ENCODE peak calls at places on chromosomes 13 and 19, in ten cellular contexts. One of them, this sample, is unnamed.

GRCh38 chr13:37131092-37131491 is 25.6 kb upstream of the CSNK1A1L start:
- DNase-seq in heart left ventricle: no peak
- DNase-seq in breast epithelium: no peak
- DNase-seq in suprapubic skin: no peak
- DNase-seq in vagina: no peak
- DNase-seq in tibial nerve: no peak
- DNase-seq in IMR-90: no peak
- DNase-seq in ovary: no peak
- DNase-seq in HCT116: no peak
- DNase-seq in A549: no peak
- DNase-seq in this sample: no peak

GRCh38 chr19:31274266-31274963 is 74.8 kb downstream of the TSHZ3 start:
- DNase-seq in heart left ventricle: no peak
- DNase-seq in breast epithelium: no peak
- DNase-seq in suprapubic skin: no peak
- DNase-seq in vagina: no peak
- DNase-seq in tibial nerve: no peak
- DNase-seq in IMR-90: no peak
- DNase-seq in ovary: no peak
- DNase-seq in HCT116: no peak
- DNase-seq in A549: no peak
- DNase-seq in this sample: no peak

GRCh38 chr19:35021016-35021415 is 9.3 kb upstream of the SCN1B start:
- DNase-seq in heart left ventricle: no peak
- DNase-seq in breast epithelium: no peak
- DNase-seq in suprapubic skin: no peak
- DNase-seq in vagina: no peak
- DNase-seq in tibial nerve: no peak
- DNase-seq in IMR-90: no peak
- DNase-seq in ovary: no peak
- DNase-seq in HCT116: no peak
- DNase-seq in A549: no peak
- DNase-seq in this sample: no peak

GRCh38 chr19:17779281-17779930 is 15.5 kb upstream of the B3GNT3 start:
- DNase-seq in heart left ventricle: peak; percentile 65
- DNase-seq in breast epithelium: no peak
- DNase-seq in suprapubic skin: no peak
- DNase-seq in vagina: no peak
- DNase-seq in tibial nerve: peak; percentile 52
- DNase-seq in IMR-90: peak; percentile 15
- DNase-seq in ovary: peak; percentile 43
- DNase-seq in HCT116: peak; percentile 93
- DNase-seq in A549: peak; percentile 90
- DNase-seq in this sample: peak; percentile 55

GRCh38 chr13:27964741-27965323 is 4.3 kb downstream of the CDX2 start:
- DNase-seq in heart left ventricle: no peak
- DNase-seq in breast epithelium: no peak
- DNase-seq in suprapubic skin: no peak
- DNase-seq in vagina: no peak
- DNase-seq in tibial nerve: no peak
- DNase-seq in IMR-90: no peak
- DNase-seq in ovary: no peak
- DNase-seq in HCT116: no peak
- DNase-seq in A549: no peak
- DNase-seq in this sample: no peak

GRCh38 chr13:43266953-43267615 is 243.7 kb downstream of the DNAJC15 start:
- DNase-seq in heart left ventricle: no peak
- DNase-seq in breast epithelium: no peak
- DNase-seq in suprapubic skin: no peak
- DNase-seq in vagina: no peak
- DNase-seq in tibial nerve: no peak
- DNase-seq in IMR-90: no peak
- DNase-seq in ovary: no peak
- DNase-seq in HCT116: no peak
- DNase-seq in A549: no peak
- DNase-seq in this sample: no peak

GRCh38 chr19:1079566-1080111 is 12.7 kb downstream of the ARHGAP45 start:
- DNase-seq in heart left ventricle: peak; percentile 63
- DNase-seq in breast epithelium: no peak
- DNase-seq in suprapubic skin: no peak
- DNase-seq in vagina: no peak
- DNase-seq in tibial nerve: no peak
- DNase-seq in IMR-90: no peak
- DNase-seq in ovary: peak; percentile 24
- DNase-seq in HCT116: no peak
- DNase-seq in A549: no peak
- DNase-seq in this sample: no peak

GRCh38 chr13:99686157-99686572 is 184.9 kb downstream of the TM9SF2 start:
- DNase-seq in heart left ventricle: no peak
- DNase-seq in breast epithelium: no peak
- DNase-seq in suprapubic skin: no peak
- DNase-seq in vagina: no peak
- DNase-seq in tibial nerve: no peak
- DNase-seq in IMR-90: peak; percentile 4
- DNase-seq in ovary: no peak
- DNase-seq in HCT116: no peak
- DNase-seq in A549: peak; percentile 9
- DNase-seq in this sample: no peak

GRCh38 chr13:107301724-107302374 is 733.9 kb upstream of the ARGLU1 start:
- DNase-seq in heart left ventricle: no peak
- DNase-seq in breast epithelium: no peak
- DNase-seq in suprapubic skin: no peak
- DNase-seq in vagina: no peak
- DNase-seq in tibial nerve: no peak
- DNase-seq in IMR-90: no peak
- DNase-seq in ovary: no peak
- DNase-seq in HCT116: no peak
- DNase-seq in A549: no peak
- DNase-seq in this sample: no peak

GRCh38 chr13:37602743-37603381 is 4.3 kb upstream of the POSTN start:
- DNase-seq in heart left ventricle: no peak
- DNase-seq in breast epithelium: no peak
- DNase-seq in suprapubic skin: no peak
- DNase-seq in vagina: no peak
- DNase-seq in tibial nerve: no peak
- DNase-seq in IMR-90: peak; percentile 47
- DNase-seq in ovary: no peak
- DNase-seq in HCT116: no peak
- DNase-seq in A549: no peak
- DNase-seq in this sample: no peak

GRCh38 chr19:45406165-45406956 is at the start of gene POLR1G:
- DNase-seq in heart left ventricle: peak; percentile 87
- DNase-seq in breast epithelium: peak; percentile 75
- DNase-seq in suprapubic skin: peak; percentile 91
- DNase-seq in vagina: no peak
- DNase-seq in tibial nerve: peak; percentile 64
- DNase-seq in IMR-90: peak; percentile 75
- DNase-seq in ovary: peak; percentile 80
- DNase-seq in HCT116: peak; percentile 79
- DNase-seq in A549: peak; percentile 92
- DNase-seq in this sample: peak; percentile 95

GRCh38 chr13:113802090-113802531 is 43.1 kb downstream of the TMEM255B start:
- DNase-seq in heart left ventricle: peak; percentile 77
- DNase-seq in breast epithelium: no peak
- DNase-seq in suprapubic skin: peak; percentile 85
- DNase-seq in vagina: no peak
- DNase-seq in tibial nerve: peak; percentile 68
- DNase-seq in IMR-90: peak; percentile 72
- DNase-seq in ovary: peak; percentile 80
- DNase-seq in HCT116: no peak
- DNase-seq in A549: peak; percentile 31
- DNase-seq in this sample: peak; percentile 89

GRCh38 chr13:110028838-110029621 is 242.6 kb upstream of the IRS2 start:
- DNase-seq in heart left ventricle: no peak
- DNase-seq in breast epithelium: no peak
- DNase-seq in suprapubic skin: no peak
- DNase-seq in vagina: no peak
- DNase-seq in tibial nerve: no peak
- DNase-seq in IMR-90: no peak
- DNase-seq in ovary: no peak
- DNase-seq in HCT116: no peak
- DNase-seq in A549: no peak
- DNase-seq in this sample: no peak

GRCh38 chr19:32924200-32924599 is 47.6 kb downstream of the CEP89 start:
- DNase-seq in heart left ventricle: no peak
- DNase-seq in breast epithelium: no peak
- DNase-seq in suprapubic skin: no peak
- DNase-seq in vagina: no peak
- DNase-seq in tibial nerve: no peak
- DNase-seq in IMR-90: peak; percentile 59
- DNase-seq in ovary: no peak
- DNase-seq in HCT116: no peak
- DNase-seq in A549: peak; percentile 58
- DNase-seq in this sample: no peak

GRCh38 chr13:68168448-68168847 is 938.3 kb upstream of the PCDH9 start:
- DNase-seq in heart left ventricle: no peak
- DNase-seq in breast epithelium: no peak
- DNase-seq in suprapubic skin: no peak
- DNase-seq in vagina: no peak
- DNase-seq in tibial nerve: no peak
- DNase-seq in IMR-90: no peak
- DNase-seq in ovary: no peak
- DNase-seq in HCT116: no peak
- DNase-seq in A549: no peak
- DNase-seq in this sample: no peak

GRCh38 chr19:38649305-38650179 is 2.1 kb downstream of the ACTN4 start:
- DNase-seq in heart left ventricle: no peak
- DNase-seq in breast epithelium: peak; percentile 58
- DNase-seq in suprapubic skin: no peak
- DNase-seq in vagina: no peak
- DNase-seq in tibial nerve: no peak
- DNase-seq in IMR-90: no peak
- DNase-seq in ovary: no peak
- DNase-seq in HCT116: no peak
- DNase-seq in A549: peak; percentile 81
- DNase-seq in this sample: no peak
- TF ChIP-seq POLR2A in heart left ventricle: no peak
- TF ChIP-seq POLR2A in breast epithelium: peak; percentile 37
- TF ChIP-seq POLR2A in suprapubic skin: no peak
- TF ChIP-seq POLR2A in vagina: no peak
- TF ChIP-seq POLR2A in tibial nerve: no peak
- TF ChIP-seq POLR2A in IMR-90: no peak
- TF ChIP-seq POLR2A in ovary: no peak
- TF ChIP-seq POLR2A in HCT116: no peak
- TF ChIP-seq POLR2A in A549: no peak
- TF ChIP-seq POLR2A in this sample: no peak

GRCh38 chr19:55601127-55601526 is 1.0 kb downstream of the ZNF524 start:
- DNase-seq in heart left ventricle: no peak
- DNase-seq in breast epithelium: no peak
- DNase-seq in suprapubic skin: no peak
- DNase-seq in vagina: no peak
- DNase-seq in tibial nerve: no peak
- DNase-seq in IMR-90: no peak
- DNase-seq in ovary: no peak
- DNase-seq in HCT116: no peak
- DNase-seq in A549: no peak
- DNase-seq in this sample: no peak

GRCh38 chr19:55602104-55603001 is 2.3 kb downstream of the ZNF524 start:
- DNase-seq in heart left ventricle: no peak
- DNase-seq in breast epithelium: no peak
- DNase-seq in suprapubic skin: no peak
- DNase-seq in vagina: no peak
- DNase-seq in tibial nerve: no peak
- DNase-seq in IMR-90: no peak
- DNase-seq in ovary: peak; percentile 59
- DNase-seq in HCT116: no peak
- DNase-seq in A549: no peak
- DNase-seq in this sample: no peak

GRCh38 chr19:55599468-55600335 is at the start of the genes FIZ1 and ZNF524:
- DNase-seq in heart left ventricle: peak; percentile 98
- DNase-seq in breast epithelium: peak; percentile 99
- DNase-seq in suprapubic skin: peak; percentile 100
- DNase-seq in vagina: peak; percentile 99
- DNase-seq in tibial nerve: peak; percentile 99
- DNase-seq in IMR-90: peak; percentile 98
- DNase-seq in ovary: peak; percentile 99
- DNase-seq in HCT116: peak; percentile 97
- DNase-seq in A549: peak; percentile 99
- DNase-seq in this sample: peak; percentile 98

GRCh38 chr19:55598719-55599467 is 424 bp downstream of the FIZ1 start:
- DNase-seq in heart left ventricle: peak; percentile 96
- DNase-seq in breast epithelium: peak; percentile 91
- DNase-seq in suprapubic skin: peak; percentile 94
- DNase-seq in vagina: peak; percentile 96
- DNase-seq in tibial nerve: peak; percentile 96
- DNase-seq in IMR-90: peak; percentile 96
- DNase-seq in ovary: peak; percentile 98
- DNase-seq in HCT116: peak; percentile 98
- DNase-seq in A549: peak; percentile 99
- DNase-seq in this sample: peak; percentile 91

GRCh38 chr19:55600336-55601028 is 394 bp downstream of the ZNF524 start:
- DNase-seq in heart left ventricle: no peak
- DNase-seq in breast epithelium: no peak
- DNase-seq in suprapubic skin: no peak
- DNase-seq in vagina: no peak
- DNase-seq in tibial nerve: no peak
- DNase-seq in IMR-90: peak; percentile 54
- DNase-seq in ovary: peak; percentile 87
- DNase-seq in HCT116: no peak
- DNase-seq in A549: no peak
- DNase-seq in this sample: peak; percentile 38
- TF ChIP-seq POLR2A in heart left ventricle: no peak
- TF ChIP-seq POLR2A in breast epithelium: no peak
- TF ChIP-seq POLR2A in suprapubic skin: no peak
- TF ChIP-seq POLR2A in vagina: no peak
- TF ChIP-seq POLR2A in tibial nerve: no peak
- TF ChIP-seq POLR2A in IMR-90: no peak
- TF ChIP-seq POLR2A in ovary: peak; percentile 17
- TF ChIP-seq POLR2A in HCT116: no peak
- TF ChIP-seq POLR2A in A549: peak; percentile 20
- TF ChIP-seq POLR2A in this sample: no peak

DNA sequence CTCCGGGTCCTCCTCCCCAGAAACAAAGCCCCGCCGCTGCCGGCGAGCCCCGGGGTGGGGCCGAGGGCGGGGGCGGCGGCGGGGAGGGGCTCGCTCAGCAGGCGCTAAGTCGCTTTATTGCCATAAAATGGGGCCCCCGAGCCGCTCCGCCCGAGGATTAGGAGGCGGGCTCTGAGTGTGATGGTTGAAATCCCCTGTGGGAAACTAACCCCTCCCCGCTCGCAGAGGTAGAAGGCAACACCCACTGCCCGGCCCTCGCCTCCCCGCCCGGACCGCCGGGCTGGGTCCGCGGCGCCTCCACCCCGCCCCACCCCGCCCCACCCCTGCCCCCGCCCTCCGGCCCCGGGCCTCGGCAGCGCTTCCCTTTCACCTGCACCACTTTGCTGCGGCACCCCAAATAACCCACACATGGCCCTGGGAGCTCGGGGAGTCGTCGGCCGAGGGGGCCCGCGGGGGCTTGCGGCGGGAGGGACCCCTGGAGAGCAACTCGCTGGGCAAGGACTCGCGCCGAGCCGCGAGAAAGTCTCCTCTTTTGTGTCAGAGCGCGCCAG is at the start of gene KLF12:
- DNase-seq in heart left ventricle: peak; percentile 92
- DNase-seq in breast epithelium: peak; percentile 76
- DNase-seq in suprapubic skin: peak; percentile 86
- DNase-seq in vagina: no peak
- DNase-seq in tibial nerve: peak; percentile 76
- DNase-seq in IMR-90: peak; percentile 94
- DNase-seq in ovary: peak; percentile 86
- DNase-seq in HCT116: peak; percentile 60
- DNase-seq in A549: peak; percentile 84
- DNase-seq in this sample: peak; percentile 78
- TF ChIP-seq POLR2A in heart left ventricle: no peak
- TF ChIP-seq POLR2A in breast epithelium: no peak
- TF ChIP-seq POLR2A in suprapubic skin: no peak
- TF ChIP-seq POLR2A in vagina: no peak
- TF ChIP-seq POLR2A in tibial nerve: no peak
- TF ChIP-seq POLR2A in IMR-90: no peak
- TF ChIP-seq POLR2A in ovary: no peak
- TF ChIP-seq POLR2A in HCT116: no peak
- TF ChIP-seq POLR2A in A549: no peak
- TF ChIP-seq POLR2A in this sample: no peak

GRCh38 chr19:11138659-11139526 is 16.7 kb downstream of the SPC24 start:
- DNase-seq in heart left ventricle: peak; percentile 93
- DNase-seq in breast epithelium: no peak
- DNase-seq in suprapubic skin: peak; percentile 90
- DNase-seq in vagina: peak; percentile 95
- DNase-seq in tibial nerve: peak; percentile 50
- DNase-seq in IMR-90: peak; percentile 77
- DNase-seq in ovary: peak; percentile 80
- DNase-seq in HCT116: no peak
- DNase-seq in A549: peak; percentile 87
- DNase-seq in this sample: peak; percentile 95
- TF ChIP-seq POLR2A in heart left ventricle: no peak
- TF ChIP-seq POLR2A in breast epithelium: no peak
- TF ChIP-seq POLR2A in suprapubic skin: no peak
- TF ChIP-seq POLR2A in vagina: no peak
- TF ChIP-seq POLR2A in tibial nerve: no peak
- TF ChIP-seq POLR2A in IMR-90: no peak
- TF ChIP-seq POLR2A in ovary: peak; percentile 9
- TF ChIP-seq POLR2A in HCT116: no peak
- TF ChIP-seq POLR2A in A549: peak; percentile 2
- TF ChIP-seq POLR2A in this sample: no peak